ENCODE peak calls at places on chromosomes 16 and 17, in four cellular contexts. Q is esophagus muscularis mucosa; A is activated CD4-positive, alpha-beta T cell treated with anti-CD3 and anti-CD28 coated beads for 48 hours; Z is HT1080. R is an unnamed sample.

GRCh38 chr16:64152010-64152767 is 969.7 kb downstream of the CDH11 start:
- DNase-seq in Q (no peak), A (no peak), Z (no peak), R (no peak)

GRCh38 chr16:56763305-56763916 is 33.5 kb downstream of the NUP93 start:
- DNase-seq in Q (no peak), A (no peak), Z (no peak), R (no peak)

GRCh38 chr17:60920107-60920506 is 242.5 kb downstream of the BCAS3 start:
- DNase-seq in Q (no peak), A (no peak), Z (no peak), R (no peak)

GRCh38 chr17:32536736-32537646 is 50.2 kb downstream of the CDK5R1 start:
- DNase-seq in Q (no peak), A (no peak), Z (peak), R (no peak)

GRCh38 chr16:86672215-86672863 is 94.0 kb downstream of the FOXL1 start:
- DNase-seq in Q (no peak), A (no peak), Z (no peak), R (no peak)

GRCh38 chr17:75338335-75338734 is 49.1 kb upstream of the SLC25A19 start:
- DNase-seq in Q (no peak), A (no peak), Z (no peak), R (no peak)

GRCh38 chr17:63446981-63447687 is 1.0 kb upstream of the CYB561 start:
- DNase-seq in Q (no peak), A (peak), Z (no peak), R (no peak)

GRCh38 chr17:40437095-40437732 is 6.0 kb upstream of the IGFBP4 start:
- DNase-seq in Q (no peak), A (no peak), Z (peak), R (no peak)

GRCh38 chr16:143047-143446 is 4.6 kb upstream of the NPRL3 start:
- DNase-seq in Q (no peak), A (no peak), Z (no peak), R (no peak)

GRCh38 chr17:83179378-83179777 is 100.0 kb downstream of the METRNL start:
- DNase-seq in Q (peak), A (no peak), Z (no peak), R (no peak)

GRCh38 chr16:22400899-22401298 is 26.5 kb upstream of the CDR2 start:
- DNase-seq in Q (no peak), A (no peak), Z (no peak), R (no peak)

GRCh38 chr16:89593841-89594240 is 18.3 kb downstream of the CPNE7 start:
- DNase-seq in Q (no peak), A (no peak), Z (no peak), R (no peak)

GRCh38 chr17:17808706-17809432 is 27.9 kb downstream of the SREBF1 start:
- DNase-seq in Q (no peak), A (no peak), Z (no peak), R (no peak)

GRCh38 chr17:4771519-4772234 is at the start of gene TM4SF5:
- DNase-seq in Q (no peak), A (no peak), Z (no peak), R (no peak)

GRCh38 chr17:49252148-49252682 is 21.6 kb upstream of the PHOSPHO1 start:
- DNase-seq in Q (no peak), A (no peak), Z (peak), R (no peak)

GRCh38 chr17:80470603-80471002 is 5.8 kb downstream of the NPTX1 start:
- DNase-seq in Q (no peak), A (no peak), Z (no peak), R (no peak)

GRCh38 chr17:36817483-36818048 is 119.7 kb upstream of the LHX1 start:
- DNase-seq in Q (no peak), A (no peak), Z (no peak), R (no peak)

GRCh38 chr17:42508426-42509164 is 27.4 kb upstream of the NAGLU start:
- DNase-seq in Q (no peak), A (no peak), Z (peak), R (no peak)

GRCh38 chr16:28012031-28012445 is 51.5 kb downstream of the GSG1L start:
- DNase-seq in Q (no peak), A (no peak), Z (no peak), R (no peak)

GRCh38 chr17:18225562-18226283 is at the start of gene LLGL1:
- DNase-seq in Q (no peak), A (peak), Z (peak), R (no peak)

GRCh38 chr16:82391690-82392089 is 221.7 kb upstream of the MPHOSPH6 start:
- DNase-seq in Q (no peak), A (no peak), Z (no peak), R (no peak)

GRCh38 chr17:50184611-50185398 is 16.6 kb downstream of the COL1A1 start:
- DNase-seq in Q (no peak), A (no peak), Z (no peak), R (no peak)

GRCh38 chr16:54355251-54355650 is 68.7 kb upstream of the IRX3 start:
- DNase-seq in Q (no peak), A (no peak), Z (peak), R (no peak)

R was measured in activated gamma-delta T cell treated with anti-CD3 and anti-CD28 coated beads, Interleukin-2, amount 50 U/mL, for 16 hours.